ENCODE peak calls at places on chromosomes 7 and 10, in eight cellular contexts. One of them, this sample, is unnamed. For H3K4me1, the result is how much of the 10 kb centered on the place peaks cover.

GRCh38 chr10:73771722-73772279 is 10.0 kb upstream of the CHCHD1 start:
- DNase-seq in lower lobe of right lung: peak
- DNase-seq in stomach: peak
- DNase-seq in psoas muscle: peak
- DNase-seq in heart right ventricle: peak
- DNase-seq in endodermal cell: peak
- DNase-seq in body of pancreas: peak
- DNase-seq in left ventricle myocardium inferior: peak
- DNase-seq in this sample: peak

GRCh38 chr7:74194686-74195085 is 15.1 kb upstream of the LAT2 start:
- DNase-seq in left ventricle myocardium inferior: no peak
- DNase-seq in psoas muscle: no peak
- DNase-seq in lower lobe of right lung: no peak
- DNase-seq in endodermal cell: no peak
- DNase-seq in stomach: no peak
- DNase-seq in heart right ventricle: no peak
- DNase-seq in body of pancreas: no peak
- DNase-seq in this sample: no peak

GRCh38 chr7:103048833-103049232 is 25.8 kb downstream of the FBXL13 start:
- DNase-seq in lower lobe of right lung: no peak
- DNase-seq in body of pancreas: no peak
- DNase-seq in left ventricle myocardium inferior: no peak
- DNase-seq in heart right ventricle: no peak
- DNase-seq in psoas muscle: no peak
- DNase-seq in stomach: no peak
- DNase-seq in endodermal cell: no peak
- DNase-seq in this sample: peak

GRCh38 chr10:46520381-46520780 is 36.1 kb downstream of the GPRIN2 start:
- DNase-seq in endodermal cell: no peak
- DNase-seq in body of pancreas: no peak
- DNase-seq in heart right ventricle: no peak
- DNase-seq in stomach: peak
- DNase-seq in psoas muscle: no peak
- DNase-seq in lower lobe of right lung: peak
- DNase-seq in left ventricle myocardium inferior: peak
- DNase-seq in this sample: no peak

GRCh38 chr10:101896466-101896865 is 52.9 kb upstream of the KCNIP2 start:
- DNase-seq in lower lobe of right lung: no peak
- DNase-seq in endodermal cell: no peak
- DNase-seq in body of pancreas: no peak
- DNase-seq in stomach: no peak
- DNase-seq in heart right ventricle: no peak
- DNase-seq in psoas muscle: no peak
- DNase-seq in left ventricle myocardium inferior: no peak
- DNase-seq in this sample: peak

GRCh38 chr10:66218981-66219587 is 706.8 kb upstream of the LRRTM3 start:
- DNase-seq in psoas muscle: no peak
- DNase-seq in endodermal cell: no peak
- DNase-seq in stomach: no peak
- DNase-seq in heart right ventricle: no peak
- DNase-seq in body of pancreas: no peak
- DNase-seq in lower lobe of right lung: no peak
- DNase-seq in left ventricle myocardium inferior: no peak
- DNase-seq in this sample: no peak

GRCh38 chr10:67912330-67912946 is 28.0 kb downstream of the SIRT1 start:
- DNase-seq in heart right ventricle: no peak
- DNase-seq in left ventricle myocardium inferior: no peak
- DNase-seq in lower lobe of right lung: no peak
- DNase-seq in endodermal cell: no peak
- DNase-seq in psoas muscle: no peak
- DNase-seq in stomach: no peak
- DNase-seq in body of pancreas: no peak
- DNase-seq in this sample: peak

GRCh38 chr10:1024103-1024502 is 1.6 kb downstream of the IDI2 start:
- DNase-seq in heart right ventricle: no peak
- DNase-seq in body of pancreas: no peak
- DNase-seq in stomach: no peak
- DNase-seq in lower lobe of right lung: no peak
- DNase-seq in psoas muscle: no peak
- DNase-seq in endodermal cell: peak
- DNase-seq in left ventricle myocardium inferior: no peak
- DNase-seq in this sample: no peak

GRCh38 chr10:36721851-36722250 is 403.5 kb upstream of the ANKRD30A start:
- DNase-seq in lower lobe of right lung: no peak
- DNase-seq in left ventricle myocardium inferior: no peak
- DNase-seq in psoas muscle: no peak
- DNase-seq in stomach: no peak
- DNase-seq in heart right ventricle: no peak
- DNase-seq in endodermal cell: no peak
- DNase-seq in body of pancreas: no peak
- DNase-seq in this sample: peak

GRCh38 chr7:98418271-98418635 is 17.4 kb upstream of the BAIAP2L1 start:
- DNase-seq in lower lobe of right lung: no peak
- DNase-seq in stomach: no peak
- DNase-seq in endodermal cell: no peak
- DNase-seq in psoas muscle: no peak
- DNase-seq in heart right ventricle: no peak
- DNase-seq in body of pancreas: no peak
- DNase-seq in left ventricle myocardium inferior: no peak
- DNase-seq in this sample: peak

GRCh38 chr7:87119581-87119980 is 32.7 kb upstream of the DMTF1 start:
- DNase-seq in endodermal cell: no peak
- DNase-seq in lower lobe of right lung: no peak
- DNase-seq in left ventricle myocardium inferior: no peak
- DNase-seq in psoas muscle: no peak
- DNase-seq in body of pancreas: no peak
- DNase-seq in heart right ventricle: no peak
- DNase-seq in stomach: no peak
- DNase-seq in this sample: no peak

GRCh38 chr10:60747817-60748469 is 30.3 kb upstream of the CDK1 start:
- DNase-seq in endodermal cell: no peak
- DNase-seq in lower lobe of right lung: no peak
- DNase-seq in heart right ventricle: no peak
- DNase-seq in body of pancreas: no peak
- DNase-seq in left ventricle myocardium inferior: no peak
- DNase-seq in psoas muscle: no peak
- DNase-seq in stomach: no peak
- DNase-seq in this sample: no peak

GRCh38 chr10:43297534-43297933 is 30.7 kb upstream of the RASGEF1A start:
- DNase-seq in stomach: no peak
- DNase-seq in endodermal cell: no peak
- DNase-seq in body of pancreas: no peak
- DNase-seq in psoas muscle: no peak
- DNase-seq in heart right ventricle: no peak
- DNase-seq in left ventricle myocardium inferior: no peak
- DNase-seq in lower lobe of right lung: no peak
- DNase-seq in this sample: no peak

GRCh38 chr10:13449296-13449695 is 79.5 kb downstream of the BEND7 start:
- DNase-seq in body of pancreas: no peak
- DNase-seq in endodermal cell: no peak
- DNase-seq in psoas muscle: no peak
- DNase-seq in heart right ventricle: no peak
- DNase-seq in left ventricle myocardium inferior: no peak
- DNase-seq in lower lobe of right lung: no peak
- DNase-seq in stomach: no peak
- DNase-seq in this sample: peak

GRCh38 chr7:111835066-111835465 is 272.8 kb upstream of the IMMP2L start:
- DNase-seq in heart right ventricle: no peak
- DNase-seq in lower lobe of right lung: no peak
- DNase-seq in psoas muscle: no peak
- DNase-seq in left ventricle myocardium inferior: no peak
- DNase-seq in body of pancreas: no peak
- DNase-seq in endodermal cell: no peak
- DNase-seq in stomach: no peak
- DNase-seq in this sample: peak

GRCh38 chr10:35172574-35172973 is 45.9 kb downstream of the CREM start:
- DNase-seq in endodermal cell: no peak
- DNase-seq in stomach: no peak
- DNase-seq in body of pancreas: no peak
- DNase-seq in psoas muscle: peak
- DNase-seq in heart right ventricle: no peak
- DNase-seq in lower lobe of right lung: no peak
- DNase-seq in left ventricle myocardium inferior: peak
- DNase-seq in this sample: peak

GRCh38 chr10:128751284-128751683 is 625.1 kb upstream of the MKI67 start:
- DNase-seq in psoas muscle: no peak
- DNase-seq in lower lobe of right lung: no peak
- DNase-seq in stomach: no peak
- DNase-seq in endodermal cell: no peak
- DNase-seq in heart right ventricle: no peak
- DNase-seq in body of pancreas: no peak
- DNase-seq in left ventricle myocardium inferior: no peak
- DNase-seq in this sample: no peak

GRCh38 chr10:588246-589165 is 101.0 kb downstream of the DIP2C start:
- DNase-seq in heart right ventricle: peak
- DNase-seq in left ventricle myocardium inferior: peak
- DNase-seq in psoas muscle: peak
- DNase-seq in body of pancreas: no peak
- DNase-seq in lower lobe of right lung: no peak
- DNase-seq in stomach: no peak
- DNase-seq in endodermal cell: no peak
- DNase-seq in this sample: peak

GRCh38 chr10:124719213-124719851 is 24.8 kb downstream of the FAM53B start:
- DNase-seq in left ventricle myocardium inferior: peak
- DNase-seq in lower lobe of right lung: no peak
- DNase-seq in stomach: peak
- DNase-seq in heart right ventricle: peak
- DNase-seq in endodermal cell: peak
- DNase-seq in body of pancreas: peak
- DNase-seq in psoas muscle: peak
- DNase-seq in this sample: peak

GRCh38 chr10:69345402-69345801 is 67.1 kb downstream of the HK1 start:
- DNase-seq in lower lobe of right lung: no peak
- DNase-seq in body of pancreas: peak
- DNase-seq in psoas muscle: no peak
- DNase-seq in left ventricle myocardium inferior: no peak
- DNase-seq in stomach: peak
- DNase-seq in endodermal cell: peak
- DNase-seq in heart right ventricle: peak
- DNase-seq in this sample: no peak
- H3K4me1 ChIP-seq in lower lobe of right lung: half or more
- H3K4me1 ChIP-seq in body of pancreas: under half
- H3K4me1 ChIP-seq in psoas muscle: half or more
- H3K4me1 ChIP-seq in left ventricle myocardium inferior: half or more
- H3K4me1 ChIP-seq in stomach: half or more
- H3K4me1 ChIP-seq in endodermal cell: under half
- H3K4me1 ChIP-seq in heart right ventricle: half or more
- H3K4me1 ChIP-seq in this sample: under half

DNA sequence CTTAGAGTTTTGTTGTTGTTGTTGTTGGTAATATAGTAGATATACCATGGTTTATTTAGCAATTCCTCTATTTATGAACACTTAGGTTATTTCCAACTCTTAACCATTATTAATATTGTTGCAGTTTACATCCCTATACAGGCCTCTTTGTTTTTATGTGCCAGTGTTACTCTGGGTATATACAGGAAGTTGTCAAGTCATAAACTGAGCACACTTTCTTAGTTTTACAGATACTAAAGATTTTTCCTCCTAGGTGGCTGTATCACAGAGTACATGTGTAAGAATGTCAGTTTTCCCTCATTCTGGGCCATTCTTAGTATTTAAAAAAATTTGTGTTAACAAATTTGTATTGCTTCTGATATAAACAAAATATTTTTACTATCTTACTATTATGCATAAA is 128.4 kb downstream of the ARL4A start:
- DNase-seq in endodermal cell: no peak
- DNase-seq in psoas muscle: no peak
- DNase-seq in stomach: no peak
- DNase-seq in left ventricle myocardium inferior: no peak
- DNase-seq in heart right ventricle: no peak
- DNase-seq in lower lobe of right lung: no peak
- DNase-seq in body of pancreas: no peak
- DNase-seq in this sample: no peak
- H3K4me1 ChIP-seq in endodermal cell: under half
- H3K4me1 ChIP-seq in psoas muscle: under half
- H3K4me1 ChIP-seq in stomach: under half
- H3K4me1 ChIP-seq in left ventricle myocardium inferior: under half
- H3K4me1 ChIP-seq in heart right ventricle: under half
- H3K4me1 ChIP-seq in lower lobe of right lung: under half
- H3K4me1 ChIP-seq in body of pancreas: under half
- H3K4me1 ChIP-seq in this sample: under half

DNA sequence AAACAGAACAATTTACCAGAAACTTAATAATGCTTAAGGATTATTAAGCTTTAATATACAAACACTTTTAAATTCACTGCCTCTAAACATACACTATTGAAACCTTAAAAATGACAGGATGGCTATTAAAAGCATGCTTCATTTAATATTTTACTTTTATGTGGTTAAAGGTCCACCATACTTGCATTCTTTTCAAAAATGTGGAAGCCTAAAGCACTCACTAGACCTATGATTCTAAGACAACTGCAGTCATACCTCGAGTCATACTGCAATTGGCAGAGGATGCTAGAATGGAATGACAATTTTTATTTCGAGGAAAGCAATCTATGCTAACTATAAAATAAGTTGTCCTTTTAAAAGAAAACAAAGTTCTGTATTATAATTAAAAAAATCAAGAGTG is 85.3 kb downstream of the PIP4K2A start:
- DNase-seq in body of pancreas: no peak
- DNase-seq in left ventricle myocardium inferior: no peak
- DNase-seq in heart right ventricle: no peak
- DNase-seq in endodermal cell: no peak
- DNase-seq in stomach: no peak
- DNase-seq in lower lobe of right lung: no peak
- DNase-seq in psoas muscle: no peak
- DNase-seq in this sample: peak
- H3K4me1 ChIP-seq in body of pancreas: under half
- H3K4me1 ChIP-seq in left ventricle myocardium inferior: half or more
- H3K4me1 ChIP-seq in heart right ventricle: under half
- H3K4me1 ChIP-seq in endodermal cell: under half
- H3K4me1 ChIP-seq in stomach: half or more
- H3K4me1 ChIP-seq in lower lobe of right lung: half or more
- H3K4me1 ChIP-seq in psoas muscle: under half
- H3K4me1 ChIP-seq in this sample: under half

DNA sequence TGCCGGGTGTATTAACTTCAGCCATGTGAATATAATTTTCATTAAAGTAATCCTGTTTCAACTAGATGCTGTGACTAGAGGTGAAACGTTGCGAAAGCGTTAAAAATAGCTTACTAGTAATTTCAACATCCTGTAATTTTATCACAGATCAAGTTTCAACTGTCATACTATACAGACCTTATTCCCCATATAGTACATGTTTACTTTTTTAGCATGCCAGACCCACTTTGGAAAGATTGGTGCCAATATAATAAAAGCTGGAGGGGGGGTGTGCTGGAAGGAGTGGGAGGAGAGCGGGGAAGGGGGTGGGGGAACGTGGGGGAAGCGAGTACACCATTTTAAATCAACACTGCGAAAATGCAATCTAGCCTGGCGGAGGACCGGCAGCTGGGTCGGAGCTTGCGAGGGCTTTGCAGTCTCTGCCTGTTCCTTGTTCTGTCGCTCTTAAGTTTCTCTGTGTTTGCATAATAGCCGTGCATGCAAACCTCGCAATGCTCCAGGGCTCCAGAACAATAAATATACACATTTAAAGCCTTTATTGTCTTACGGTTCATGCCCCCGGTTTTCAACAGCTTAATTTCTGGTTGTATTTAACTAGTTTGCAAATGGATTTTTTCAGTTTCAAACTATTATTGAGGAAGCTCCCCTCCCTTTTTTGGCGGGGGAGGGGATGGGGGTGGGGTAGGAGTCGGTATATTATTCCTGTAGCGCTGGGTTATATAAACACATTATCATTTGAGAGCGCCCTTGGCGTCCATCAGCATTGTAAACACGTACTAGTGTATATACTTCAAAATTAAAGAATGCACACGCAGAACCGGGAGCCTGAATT is 1.3 kb upstream of the ARID5B start:
- DNase-seq in stomach: peak
- DNase-seq in endodermal cell: peak
- DNase-seq in heart right ventricle: peak
- DNase-seq in psoas muscle: peak
- DNase-seq in left ventricle myocardium inferior: peak
- DNase-seq in lower lobe of right lung: peak
- DNase-seq in body of pancreas: peak
- DNase-seq in this sample: peak
- H3K4me1 ChIP-seq in stomach: half or more
- H3K4me1 ChIP-seq in endodermal cell: under half
- H3K4me1 ChIP-seq in heart right ventricle: under half
- H3K4me1 ChIP-seq in psoas muscle: under half
- H3K4me1 ChIP-seq in left ventricle myocardium inferior: half or more
- H3K4me1 ChIP-seq in lower lobe of right lung: under half
- H3K4me1 ChIP-seq in body of pancreas: under half
- H3K4me1 ChIP-seq in this sample: under half

This sample was measured in IMR-90.